ENCODE peak calls at places on chromosomes 13 and 19, in nine cellular contexts. One of them, this sample, is unnamed.

GRCh38 chr13:23750383-23751121 is 138.6 kb downstream of the MIPEP start:
- DNase-seq in adrenal gland: no peak
- DNase-seq in PC-3: peak
- DNase-seq in RWPE1: no peak
- DNase-seq in IMR-90: peak
- DNase-seq in GM23338: no peak
- DNase-seq in fibroblast of pulmonary artery: peak
- DNase-seq in BE2C: no peak
- DNase-seq in AG09319: no peak
- DNase-seq in this sample: no peak

GRCh38 chr19:15612342-15612741 is 2.7 kb upstream of the CYP4F8 start:
- DNase-seq in adrenal gland: no peak
- DNase-seq in PC-3: peak
- DNase-seq in RWPE1: no peak
- DNase-seq in IMR-90: no peak
- DNase-seq in GM23338: no peak
- DNase-seq in fibroblast of pulmonary artery: no peak
- DNase-seq in BE2C: no peak
- DNase-seq in AG09319: no peak
- DNase-seq in this sample: no peak

GRCh38 chr13:32016119-32016518 is 15.5 kb upstream of the FRY start:
- DNase-seq in adrenal gland: no peak
- DNase-seq in PC-3: no peak
- DNase-seq in RWPE1: no peak
- DNase-seq in IMR-90: no peak
- DNase-seq in GM23338: no peak
- DNase-seq in fibroblast of pulmonary artery: no peak
- DNase-seq in BE2C: no peak
- DNase-seq in AG09319: no peak
- DNase-seq in this sample: no peak

GRCh38 chr19:18173572-18174294 is at the start of gene IFI30:
- DNase-seq in adrenal gland: peak
- DNase-seq in PC-3: peak
- DNase-seq in RWPE1: peak
- DNase-seq in IMR-90: no peak
- DNase-seq in GM23338: peak
- DNase-seq in fibroblast of pulmonary artery: peak
- DNase-seq in BE2C: peak
- DNase-seq in AG09319: no peak
- DNase-seq in this sample: no peak

GRCh38 chr13:69946443-69946955 is 161.1 kb upstream of the ATXN8OS start:
- DNase-seq in adrenal gland: no peak
- DNase-seq in PC-3: no peak
- DNase-seq in RWPE1: no peak
- DNase-seq in IMR-90: no peak
- DNase-seq in GM23338: peak
- DNase-seq in fibroblast of pulmonary artery: no peak
- DNase-seq in BE2C: peak
- DNase-seq in AG09319: no peak
- DNase-seq in this sample: no peak

GRCh38 chr19:47885067-47885463 is 1.1 kb downstream of the SULT2A1 start:
- DNase-seq in adrenal gland: no peak
- DNase-seq in PC-3: no peak
- DNase-seq in RWPE1: no peak
- DNase-seq in IMR-90: no peak
- DNase-seq in GM23338: no peak
- DNase-seq in fibroblast of pulmonary artery: no peak
- DNase-seq in BE2C: no peak
- DNase-seq in AG09319: no peak
- DNase-seq in this sample: no peak

GRCh38 chr13:31629085-31629785 is 110.1 kb upstream of the RXFP2 start:
- DNase-seq in adrenal gland: no peak
- DNase-seq in PC-3: peak
- DNase-seq in RWPE1: no peak
- DNase-seq in IMR-90: peak
- DNase-seq in GM23338: no peak
- DNase-seq in fibroblast of pulmonary artery: peak
- DNase-seq in BE2C: no peak
- DNase-seq in AG09319: no peak
- DNase-seq in this sample: no peak

GRCh38 chr19:14575428-14575980 is 3.6 kb upstream of the NDUFB7 start:
- DNase-seq in adrenal gland: no peak
- DNase-seq in PC-3: no peak
- DNase-seq in RWPE1: no peak
- DNase-seq in IMR-90: no peak
- DNase-seq in GM23338: no peak
- DNase-seq in fibroblast of pulmonary artery: no peak
- DNase-seq in BE2C: no peak
- DNase-seq in AG09319: no peak
- DNase-seq in this sample: no peak

GRCh38 chr19:55402509-55402908 is 5.1 kb downstream of the UBE2S start:
- DNase-seq in adrenal gland: no peak
- DNase-seq in PC-3: no peak
- DNase-seq in RWPE1: no peak
- DNase-seq in IMR-90: no peak
- DNase-seq in GM23338: no peak
- DNase-seq in fibroblast of pulmonary artery: no peak
- DNase-seq in BE2C: no peak
- DNase-seq in AG09319: no peak
- DNase-seq in this sample: no peak

GRCh38 chr19:47663435-47663910 is 49.7 kb upstream of the EHD2 start:
- DNase-seq in adrenal gland: no peak
- DNase-seq in PC-3: peak
- DNase-seq in RWPE1: peak
- DNase-seq in IMR-90: peak
- DNase-seq in GM23338: no peak
- DNase-seq in fibroblast of pulmonary artery: peak
- DNase-seq in BE2C: no peak
- DNase-seq in AG09319: peak
- DNase-seq in this sample: peak

GRCh38 chr19:7533281-7533819 is 2.2 kb upstream of the PNPLA6 start:
- DNase-seq in adrenal gland: peak
- DNase-seq in PC-3: no peak
- DNase-seq in RWPE1: no peak
- DNase-seq in IMR-90: peak
- DNase-seq in GM23338: peak
- DNase-seq in fibroblast of pulmonary artery: peak
- DNase-seq in BE2C: peak
- DNase-seq in AG09319: peak
- DNase-seq in this sample: no peak

GRCh38 chr13:112615391-112615790 is 27.4 kb upstream of the TUBGCP3 start:
- DNase-seq in adrenal gland: no peak
- DNase-seq in PC-3: no peak
- DNase-seq in RWPE1: peak
- DNase-seq in IMR-90: no peak
- DNase-seq in GM23338: no peak
- DNase-seq in fibroblast of pulmonary artery: no peak
- DNase-seq in BE2C: no peak
- DNase-seq in AG09319: no peak
- DNase-seq in this sample: no peak

GRCh38 chr19:17255150-17255621 is 9.4 kb downstream of the USHBP1 start:
- DNase-seq in adrenal gland: no peak
- DNase-seq in PC-3: peak
- DNase-seq in RWPE1: no peak
- DNase-seq in IMR-90: no peak
- DNase-seq in GM23338: peak
- DNase-seq in fibroblast of pulmonary artery: no peak
- DNase-seq in BE2C: no peak
- DNase-seq in AG09319: no peak
- DNase-seq in this sample: no peak

DNA sequence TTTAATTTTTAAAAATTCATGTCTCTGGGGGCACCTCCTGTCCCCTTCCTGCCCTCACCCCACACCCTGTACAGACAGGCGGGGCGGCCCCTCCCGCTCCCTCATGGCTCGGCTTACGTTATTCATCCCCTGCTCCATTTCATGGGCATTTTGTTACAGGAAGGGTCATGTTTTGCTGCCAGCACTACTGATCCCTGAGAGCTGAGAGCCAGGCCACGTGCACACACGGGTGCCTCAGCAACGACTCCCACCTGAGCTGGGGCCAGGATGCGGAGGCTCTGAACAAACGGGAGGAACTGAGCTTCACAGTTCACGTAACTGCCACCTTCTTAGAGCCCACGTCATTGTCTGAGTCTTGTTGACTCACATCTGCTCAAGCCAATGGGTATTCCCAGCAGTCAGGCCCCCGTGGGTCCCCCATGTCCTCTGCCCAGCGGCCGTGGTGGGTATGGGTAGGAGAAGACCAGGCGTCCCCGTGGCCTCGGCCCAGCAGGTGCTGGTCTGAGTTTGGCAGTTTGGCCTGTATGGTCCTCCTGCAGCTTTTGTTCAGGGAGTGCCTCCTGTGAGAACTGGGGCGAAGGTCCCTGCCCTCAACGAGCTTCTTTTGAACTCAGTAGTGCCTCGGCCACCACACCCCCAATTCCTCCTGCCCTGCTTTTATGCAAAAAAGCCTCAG is 16.4 kb upstream of the TMEM255B start:
- DNase-seq in adrenal gland: no peak
- DNase-seq in PC-3: peak
- DNase-seq in RWPE1: no peak
- DNase-seq in IMR-90: no peak
- DNase-seq in GM23338: no peak
- DNase-seq in fibroblast of pulmonary artery: no peak
- DNase-seq in BE2C: peak
- DNase-seq in AG09319: no peak
- DNase-seq in this sample: no peak
- TF ChIP-seq CTCF in adrenal gland: no peak
- TF ChIP-seq CTCF in PC-3: no peak
- TF ChIP-seq CTCF in RWPE1: no peak
- TF ChIP-seq CTCF in IMR-90: no peak
- TF ChIP-seq CTCF in GM23338: no peak
- TF ChIP-seq CTCF in fibroblast of pulmonary artery: no peak
- TF ChIP-seq CTCF in BE2C: no peak
- TF ChIP-seq CTCF in AG09319: no peak
- TF ChIP-seq CTCF in this sample: no peak

GRCh38 chr19:49064768-49065611 is at the start of gene NTF4:
- DNase-seq in adrenal gland: no peak
- DNase-seq in PC-3: peak
- DNase-seq in RWPE1: peak
- DNase-seq in IMR-90: no peak
- DNase-seq in GM23338: peak
- DNase-seq in fibroblast of pulmonary artery: peak
- DNase-seq in BE2C: peak
- DNase-seq in AG09319: no peak
- DNase-seq in this sample: no peak
- TF ChIP-seq CTCF in adrenal gland: no peak
- TF ChIP-seq CTCF in PC-3: no peak
- TF ChIP-seq CTCF in RWPE1: peak
- TF ChIP-seq CTCF in IMR-90: no peak
- TF ChIP-seq CTCF in GM23338: no peak
- TF ChIP-seq CTCF in fibroblast of pulmonary artery: no peak
- TF ChIP-seq CTCF in BE2C: no peak
- TF ChIP-seq CTCF in AG09319: no peak
- TF ChIP-seq CTCF in this sample: no peak

GRCh38 chr13:50080158-50080855 is 65.1 kb downstream of the KCNRG start:
- DNase-seq in adrenal gland: peak
- DNase-seq in PC-3: no peak
- DNase-seq in RWPE1: no peak
- DNase-seq in IMR-90: peak
- DNase-seq in GM23338: peak
- DNase-seq in fibroblast of pulmonary artery: peak
- DNase-seq in BE2C: peak
- DNase-seq in AG09319: no peak
- DNase-seq in this sample: no peak

GRCh38 chr13:50082426-50083283 is 67.4 kb downstream of the KCNRG start:
- DNase-seq in adrenal gland: peak
- DNase-seq in PC-3: peak
- DNase-seq in RWPE1: peak
- DNase-seq in IMR-90: peak
- DNase-seq in GM23338: peak
- DNase-seq in fibroblast of pulmonary artery: peak
- DNase-seq in BE2C: peak
- DNase-seq in AG09319: no peak
- DNase-seq in this sample: no peak

GRCh38 chr13:50080856-50081105 is 65.5 kb downstream of the KCNRG start:
- DNase-seq in adrenal gland: no peak
- DNase-seq in PC-3: no peak
- DNase-seq in RWPE1: no peak
- DNase-seq in IMR-90: peak
- DNase-seq in GM23338: no peak
- DNase-seq in fibroblast of pulmonary artery: peak
- DNase-seq in BE2C: no peak
- DNase-seq in AG09319: no peak
- DNase-seq in this sample: no peak

GRCh38 chr13:50081899-50082425 is 66.7 kb downstream of the KCNRG start:
- DNase-seq in adrenal gland: peak
- DNase-seq in PC-3: peak
- DNase-seq in RWPE1: peak
- DNase-seq in IMR-90: peak
- DNase-seq in GM23338: peak
- DNase-seq in fibroblast of pulmonary artery: peak
- DNase-seq in BE2C: peak
- DNase-seq in AG09319: peak
- DNase-seq in this sample: peak

GRCh38 chr13:50081106-50081898 is 66.1 kb downstream of the KCNRG start:
- DNase-seq in adrenal gland: peak
- DNase-seq in PC-3: no peak
- DNase-seq in RWPE1: no peak
- DNase-seq in IMR-90: no peak
- DNase-seq in GM23338: peak
- DNase-seq in fibroblast of pulmonary artery: no peak
- DNase-seq in BE2C: peak
- DNase-seq in AG09319: no peak
- DNase-seq in this sample: no peak
- TF ChIP-seq CTCF in adrenal gland: peak
- TF ChIP-seq CTCF in PC-3: peak
- TF ChIP-seq CTCF in RWPE1: peak
- TF ChIP-seq CTCF in IMR-90: no peak
- TF ChIP-seq CTCF in GM23338: no peak
- TF ChIP-seq CTCF in fibroblast of pulmonary artery: peak
- TF ChIP-seq CTCF in BE2C: peak
- TF ChIP-seq CTCF in AG09319: peak
- TF ChIP-seq CTCF in this sample: peak

GRCh38 chr13:44437356-44438233 is 64.0 kb downstream of the SERP2 start:
- DNase-seq in adrenal gland: no peak
- DNase-seq in PC-3: peak
- DNase-seq in RWPE1: no peak
- DNase-seq in IMR-90: peak
- DNase-seq in GM23338: peak
- DNase-seq in fibroblast of pulmonary artery: peak
- DNase-seq in BE2C: no peak
- DNase-seq in AG09319: no peak
- DNase-seq in this sample: no peak
- TF ChIP-seq CTCF in adrenal gland: peak
- TF ChIP-seq CTCF in PC-3: peak
- TF ChIP-seq CTCF in RWPE1: peak
- TF ChIP-seq CTCF in IMR-90: peak
- TF ChIP-seq CTCF in GM23338: no peak
- TF ChIP-seq CTCF in fibroblast of pulmonary artery: peak
- TF ChIP-seq CTCF in BE2C: peak
- TF ChIP-seq CTCF in AG09319: peak
- TF ChIP-seq CTCF in this sample: peak

GRCh38 chr13:21022694-21023325 is 38.6 kb downstream of the LATS2 start:
- DNase-seq in adrenal gland: no peak
- DNase-seq in PC-3: no peak
- DNase-seq in RWPE1: no peak
- DNase-seq in IMR-90: no peak
- DNase-seq in GM23338: peak
- DNase-seq in fibroblast of pulmonary artery: no peak
- DNase-seq in BE2C: no peak
- DNase-seq in AG09319: no peak
- DNase-seq in this sample: no peak
- TF ChIP-seq CTCF in adrenal gland: no peak
- TF ChIP-seq CTCF in PC-3: no peak
- TF ChIP-seq CTCF in RWPE1: no peak
- TF ChIP-seq CTCF in IMR-90: no peak
- TF ChIP-seq CTCF in GM23338: peak
- TF ChIP-seq CTCF in fibroblast of pulmonary artery: no peak
- TF ChIP-seq CTCF in BE2C: no peak
- TF ChIP-seq CTCF in AG09319: no peak
- TF ChIP-seq CTCF in this sample: no peak

This sample was measured in astrocyte of the cerebellum.